ENCODE peak calls at places on chromosomes 13 and 19, in ten cellular contexts. One of them, this sample, is unnamed.

GRCh38 chr13:80297094-80297493 is 43.8 kb downstream of the SPRY2 start:
- DNase-seq in lung microvascular endothelial cell: no peak
- DNase-seq in activated T-cell treated with anti-CD3 and anti-CD28 coated beads, Interleukin-2, amount 50 U/mL, for 72 hours: no peak
- DNase-seq in heart right ventricle: no peak
- DNase-seq in foreskin melanocyte: no peak
- DNase-seq in fibroblast of gingiva: no peak
- DNase-seq in HFFc6: no peak
- DNase-seq in GM18507: no peak
- DNase-seq in HuH-7: no peak
- DNase-seq in PC-9: no peak
- DNase-seq in this sample: no peak

GRCh38 chr13:112693831-112694497 is 4.1 kb downstream of the ATP11A start:
- DNase-seq in fibroblast of gingiva: peak; percentile 65
- DNase-seq in GM18507: no peak
- DNase-seq in HuH-7: no peak
- DNase-seq in heart right ventricle: peak; percentile 69
- DNase-seq in PC-9: peak; percentile 80
- DNase-seq in activated T-cell treated with anti-CD3 and anti-CD28 coated beads, Interleukin-2, amount 50 U/mL, for 72 hours: no peak
- DNase-seq in HFFc6: peak; percentile 67
- DNase-seq in lung microvascular endothelial cell: peak; percentile 47
- DNase-seq in foreskin melanocyte: no peak
- DNase-seq in this sample: peak; percentile 41

GRCh38 chr13:44557986-44558385 is 18.1 kb downstream of the TSC22D1 start:
- DNase-seq in GM18507: no peak
- DNase-seq in HuH-7: no peak
- DNase-seq in activated T-cell treated with anti-CD3 and anti-CD28 coated beads, Interleukin-2, amount 50 U/mL, for 72 hours: no peak
- DNase-seq in lung microvascular endothelial cell: no peak
- DNase-seq in PC-9: no peak
- DNase-seq in fibroblast of gingiva: no peak
- DNase-seq in heart right ventricle: no peak
- DNase-seq in HFFc6: no peak
- DNase-seq in foreskin melanocyte: no peak
- DNase-seq in this sample: no peak

GRCh38 chr19:10706990-10707389 is 5.8 kb downstream of the QTRT1 start:
- DNase-seq in heart right ventricle: no peak
- DNase-seq in GM18507: no peak
- DNase-seq in PC-9: no peak
- DNase-seq in HFFc6: no peak
- DNase-seq in foreskin melanocyte: no peak
- DNase-seq in HuH-7: no peak
- DNase-seq in fibroblast of gingiva: no peak
- DNase-seq in activated T-cell treated with anti-CD3 and anti-CD28 coated beads, Interleukin-2, amount 50 U/mL, for 72 hours: no peak
- DNase-seq in lung microvascular endothelial cell: no peak
- DNase-seq in this sample: peak; percentile 18

GRCh38 chr19:50567052-50567841 is 988 bp downstream of the LRRC4B start:
- DNase-seq in activated T-cell treated with anti-CD3 and anti-CD28 coated beads, Interleukin-2, amount 50 U/mL, for 72 hours: no peak
- DNase-seq in GM18507: no peak
- DNase-seq in fibroblast of gingiva: no peak
- DNase-seq in lung microvascular endothelial cell: no peak
- DNase-seq in PC-9: no peak
- DNase-seq in HFFc6: no peak
- DNase-seq in HuH-7: no peak
- DNase-seq in heart right ventricle: no peak
- DNase-seq in foreskin melanocyte: no peak
- DNase-seq in this sample: no peak

GRCh38 chr13:26062853-26063444 is 11.1 kb upstream of the SHISA2 start:
- DNase-seq in PC-9: no peak
- DNase-seq in foreskin melanocyte: peak; percentile 68
- DNase-seq in fibroblast of gingiva: peak; percentile 32
- DNase-seq in activated T-cell treated with anti-CD3 and anti-CD28 coated beads, Interleukin-2, amount 50 U/mL, for 72 hours: peak; percentile 30
- DNase-seq in HFFc6: peak; percentile 23
- DNase-seq in GM18507: no peak
- DNase-seq in heart right ventricle: peak; percentile 48
- DNase-seq in HuH-7: peak; percentile 37
- DNase-seq in lung microvascular endothelial cell: peak; percentile 65
- DNase-seq in this sample: no peak

GRCh38 chr19:18330865-18331264 is 8.0 kb upstream of the LSM4 start:
- DNase-seq in PC-9: no peak
- DNase-seq in foreskin melanocyte: no peak
- DNase-seq in HFFc6: no peak
- DNase-seq in GM18507: no peak
- DNase-seq in fibroblast of gingiva: no peak
- DNase-seq in lung microvascular endothelial cell: no peak
- DNase-seq in heart right ventricle: no peak
- DNase-seq in HuH-7: no peak
- DNase-seq in activated T-cell treated with anti-CD3 and anti-CD28 coated beads, Interleukin-2, amount 50 U/mL, for 72 hours: no peak
- DNase-seq in this sample: no peak

GRCh38 chr19:46660008-46660517 is 919 bp downstream of the DACT3 start:
- DNase-seq in fibroblast of gingiva: no peak
- DNase-seq in HuH-7: no peak
- DNase-seq in PC-9: no peak
- DNase-seq in HFFc6: no peak
- DNase-seq in foreskin melanocyte: no peak
- DNase-seq in activated T-cell treated with anti-CD3 and anti-CD28 coated beads, Interleukin-2, amount 50 U/mL, for 72 hours: no peak
- DNase-seq in lung microvascular endothelial cell: no peak
- DNase-seq in GM18507: no peak
- DNase-seq in heart right ventricle: peak; percentile 39
- DNase-seq in this sample: no peak

GRCh38 chr19:16447015-16447384 is 24.8 kb downstream of the EPS15L1 start:
- DNase-seq in GM18507: no peak
- DNase-seq in HFFc6: peak; percentile 76
- DNase-seq in foreskin melanocyte: peak; percentile 66
- DNase-seq in HuH-7: peak; percentile 74
- DNase-seq in PC-9: peak; percentile 78
- DNase-seq in lung microvascular endothelial cell: no peak
- DNase-seq in heart right ventricle: peak; percentile 82
- DNase-seq in activated T-cell treated with anti-CD3 and anti-CD28 coated beads, Interleukin-2, amount 50 U/mL, for 72 hours: peak; percentile 61
- DNase-seq in fibroblast of gingiva: peak; percentile 81
- DNase-seq in this sample: peak; percentile 70

GRCh38 chr19:872266-872951 is 12.9 kb downstream of the CFD start:
- DNase-seq in activated T-cell treated with anti-CD3 and anti-CD28 coated beads, Interleukin-2, amount 50 U/mL, for 72 hours: peak; percentile 87
- DNase-seq in HFFc6: peak; percentile 74
- DNase-seq in heart right ventricle: peak; percentile 50
- DNase-seq in GM18507: peak; percentile 67
- DNase-seq in fibroblast of gingiva: peak; percentile 72
- DNase-seq in HuH-7: peak; percentile 57
- DNase-seq in lung microvascular endothelial cell: no peak
- DNase-seq in PC-9: peak; percentile 72
- DNase-seq in foreskin melanocyte: peak; percentile 80
- DNase-seq in this sample: no peak

GRCh38 chr19:45825917-45826893 is 11.1 kb upstream of the RSPH6A start:
- DNase-seq in fibroblast of gingiva: peak; percentile 0
- DNase-seq in HFFc6: no peak
- DNase-seq in heart right ventricle: no peak
- DNase-seq in foreskin melanocyte: no peak
- DNase-seq in HuH-7: no peak
- DNase-seq in lung microvascular endothelial cell: no peak
- DNase-seq in PC-9: peak; percentile 20
- DNase-seq in activated T-cell treated with anti-CD3 and anti-CD28 coated beads, Interleukin-2, amount 50 U/mL, for 72 hours: no peak
- DNase-seq in GM18507: no peak
- DNase-seq in this sample: no peak

GRCh38 chr19:18629166-18630088 is 7.4 kb upstream of the KLHL26 start:
- DNase-seq in activated T-cell treated with anti-CD3 and anti-CD28 coated beads, Interleukin-2, amount 50 U/mL, for 72 hours: no peak
- DNase-seq in GM18507: no peak
- DNase-seq in lung microvascular endothelial cell: peak; percentile 34
- DNase-seq in fibroblast of gingiva: peak; percentile 84
- DNase-seq in PC-9: no peak
- DNase-seq in foreskin melanocyte: no peak
- DNase-seq in HFFc6: no peak
- DNase-seq in HuH-7: no peak
- DNase-seq in heart right ventricle: no peak
- DNase-seq in this sample: no peak

GRCh38 chr13:93304868-93305613 is 78.4 kb downstream of the GPC6 start:
- DNase-seq in heart right ventricle: no peak
- DNase-seq in HuH-7: no peak
- DNase-seq in foreskin melanocyte: no peak
- DNase-seq in HFFc6: no peak
- DNase-seq in fibroblast of gingiva: no peak
- DNase-seq in PC-9: no peak
- DNase-seq in activated T-cell treated with anti-CD3 and anti-CD28 coated beads, Interleukin-2, amount 50 U/mL, for 72 hours: no peak
- DNase-seq in GM18507: no peak
- DNase-seq in lung microvascular endothelial cell: no peak
- DNase-seq in this sample: no peak